ENCODE peak calls at places on chromosomes 12 and 14, in eight cellular contexts. G is Ammon's horn, Y is HCT116, H is mucosa of descending colon, R is cardiac septum, S is iris pigment epithelial cell, F is GM10248, Z is adipocyte. M is an unnamed sample.

GRCh38 chr14:64705406-64706118 is 1.3 kb downstream of the PLEKHG3 start:
- DNase-seq in G (peak), S (no peak), Y (no peak), R (peak), Z (peak), H (no peak), F (no peak), M (no peak)

GRCh38 chr12:79689477-79690155 is 1.1 kb downstream of the PAWR start:
- DNase-seq in Z (peak), R (peak), G (peak), Y (no peak), S (peak), H (peak), F (peak), M (peak)

GRCh38 chr14:61560323-61560722 is 135.0 kb upstream of the HIF1A start:
- DNase-seq in Y (no peak), S (peak), H (no peak), R (no peak), G (no peak), Z (peak), F (no peak), M (no peak)

GRCh38 chr14:99688210-99688581 is 4.1 kb downstream of the CYP46A1 start:
- DNase-seq in R (peak), G (no peak), Y (no peak), Z (no peak), S (no peak), H (no peak), F (no peak), M (peak)

GRCh38 chr12:14999421-15000047 is 26.7 kb downstream of the PDE6H start:
- DNase-seq in H (no peak), R (no peak), S (no peak), Z (no peak), Y (no peak), F (no peak), G (no peak), M (no peak)

GRCh38 chr12:12081836-12082497 is 11.2 kb downstream of the BCL2L14 start:
- DNase-seq in Y (peak), G (peak), S (peak), R (no peak), H (peak), Z (peak), F (peak), M (no peak)

GRCh38 chr12:12441051-12441807 is 84.4 kb downstream of the BORCS5 start:
- DNase-seq in H (no peak), R (no peak), Z (no peak), F (no peak), S (no peak), G (no peak), Y (no peak), M (no peak)

GRCh38 chr14:58733451-58734208 is 95.9 kb downstream of the DACT1 start:
- DNase-seq in G (no peak), Z (no peak), S (no peak), H (no peak), R (no peak), Y (no peak), F (no peak), M (no peak)

GRCh38 chr12:110224379-110225304 is 56.4 kb upstream of the ATP2A2 start:
- DNase-seq in F (no peak), Z (peak), S (peak), H (peak), Y (no peak), R (no peak), G (peak), M (no peak)

M was measured in ureter.